ENCODE peak calls at places on chromosome 4, in seven cellular contexts. One of them, this sample, is unnamed.

GRCh38 chr4:137370206-137370633 is 162.1 kb downstream of the PCDH18 start:
- DNase-seq in CD8-positive, alpha-beta memory T cell: no peak
- DNase-seq in AG09309: no peak
- DNase-seq in lower leg skin: no peak
- DNase-seq in PC-3: peak
- DNase-seq in fibroblast of mammary gland: peak
- DNase-seq in fibroblast of lung: peak
- DNase-seq in this sample: no peak

GRCh38 chr4:96139251-96139929 is 299.5 kb downstream of the PDHA2 start:
- DNase-seq in lower leg skin: no peak
- DNase-seq in AG09309: no peak
- DNase-seq in CD8-positive, alpha-beta memory T cell: no peak
- DNase-seq in fibroblast of lung: no peak
- DNase-seq in PC-3: no peak
- DNase-seq in fibroblast of mammary gland: no peak
- DNase-seq in this sample: no peak

GRCh38 chr4:59126996-59127395 is 2016.8 kb upstream of the IGFBP7 start:
- DNase-seq in fibroblast of mammary gland: no peak
- DNase-seq in PC-3: no peak
- DNase-seq in lower leg skin: no peak
- DNase-seq in AG09309: no peak
- DNase-seq in fibroblast of lung: no peak
- DNase-seq in CD8-positive, alpha-beta memory T cell: no peak
- DNase-seq in this sample: no peak

GRCh38 chr4:158513246-158513645 is 8.4 kb upstream of the RXFP1 start:
- DNase-seq in lower leg skin: no peak
- DNase-seq in CD8-positive, alpha-beta memory T cell: no peak
- DNase-seq in AG09309: no peak
- DNase-seq in fibroblast of lung: no peak
- DNase-seq in fibroblast of mammary gland: no peak
- DNase-seq in PC-3: no peak
- DNase-seq in this sample: no peak

GRCh38 chr4:14667624-14668295 is 334.5 kb upstream of the CPEB2 start:
- DNase-seq in lower leg skin: no peak
- DNase-seq in fibroblast of mammary gland: no peak
- DNase-seq in CD8-positive, alpha-beta memory T cell: no peak
- DNase-seq in fibroblast of lung: peak
- DNase-seq in AG09309: no peak
- DNase-seq in PC-3: peak
- DNase-seq in this sample: no peak

GRCh38 chr4:129561280-129561679 is 465.3 kb downstream of the C4orf33 start:
- DNase-seq in CD8-positive, alpha-beta memory T cell: no peak
- DNase-seq in PC-3: no peak
- DNase-seq in fibroblast of lung: no peak
- DNase-seq in fibroblast of mammary gland: no peak
- DNase-seq in AG09309: no peak
- DNase-seq in lower leg skin: no peak
- DNase-seq in this sample: no peak

GRCh38 chr4:187993827-187994226 is 1.7 kb upstream of the ZFP42 start:
- DNase-seq in fibroblast of mammary gland: peak
- DNase-seq in PC-3: peak
- DNase-seq in CD8-positive, alpha-beta memory T cell: no peak
- DNase-seq in AG09309: no peak
- DNase-seq in fibroblast of lung: no peak
- DNase-seq in lower leg skin: no peak
- DNase-seq in this sample: no peak

GRCh38 chr4:6308890-6309643 is 39.4 kb downstream of the WFS1 start:
- DNase-seq in fibroblast of lung: peak
- DNase-seq in AG09309: no peak
- DNase-seq in lower leg skin: no peak
- DNase-seq in CD8-positive, alpha-beta memory T cell: no peak
- DNase-seq in PC-3: no peak
- DNase-seq in fibroblast of mammary gland: no peak
- DNase-seq in this sample: no peak

GRCh38 chr4:18917689-18918088 is 896.1 kb upstream of the LCORL start:
- DNase-seq in CD8-positive, alpha-beta memory T cell: no peak
- DNase-seq in fibroblast of mammary gland: peak
- DNase-seq in PC-3: peak
- DNase-seq in lower leg skin: no peak
- DNase-seq in AG09309: no peak
- DNase-seq in fibroblast of lung: peak
- DNase-seq in this sample: no peak

GRCh38 chr4:133157460-133158160 is 8.5 kb downstream of the PCDH10 start:
- DNase-seq in AG09309: no peak
- DNase-seq in PC-3: no peak
- DNase-seq in fibroblast of mammary gland: no peak
- DNase-seq in lower leg skin: no peak
- DNase-seq in fibroblast of lung: peak
- DNase-seq in CD8-positive, alpha-beta memory T cell: no peak
- DNase-seq in this sample: no peak

GRCh38 chr4:30537462-30537861 is 182.7 kb upstream of the PCDH7 start:
- DNase-seq in AG09309: peak
- DNase-seq in fibroblast of lung: peak
- DNase-seq in CD8-positive, alpha-beta memory T cell: no peak
- DNase-seq in fibroblast of mammary gland: peak
- DNase-seq in lower leg skin: no peak
- DNase-seq in PC-3: peak
- DNase-seq in this sample: peak

GRCh38 chr4:189912170-189912569 is 28.5 kb upstream of the FRG1 start:
- DNase-seq in AG09309: no peak
- DNase-seq in CD8-positive, alpha-beta memory T cell: no peak
- DNase-seq in fibroblast of mammary gland: no peak
- DNase-seq in lower leg skin: no peak
- DNase-seq in PC-3: peak
- DNase-seq in fibroblast of lung: no peak
- DNase-seq in this sample: no peak

GRCh38 chr4:153438916-153439756 is 27.0 kb upstream of the TMEM131L start:
- DNase-seq in CD8-positive, alpha-beta memory T cell: peak
- DNase-seq in fibroblast of lung: no peak
- DNase-seq in lower leg skin: no peak
- DNase-seq in fibroblast of mammary gland: no peak
- DNase-seq in AG09309: no peak
- DNase-seq in PC-3: no peak
- DNase-seq in this sample: no peak

GRCh38 chr4:2804449-2804972 is 11.6 kb downstream of the SH3BP2 start:
- DNase-seq in fibroblast of mammary gland: no peak
- DNase-seq in AG09309: no peak
- DNase-seq in PC-3: no peak
- DNase-seq in lower leg skin: peak
- DNase-seq in fibroblast of lung: no peak
- DNase-seq in CD8-positive, alpha-beta memory T cell: no peak
- DNase-seq in this sample: no peak

GRCh38 chr4:101019941-101020401 is 327.4 kb downstream of the PPP3CA start:
- DNase-seq in CD8-positive, alpha-beta memory T cell: peak
- DNase-seq in PC-3: peak
- DNase-seq in AG09309: no peak
- DNase-seq in fibroblast of mammary gland: no peak
- DNase-seq in lower leg skin: no peak
- DNase-seq in fibroblast of lung: peak
- DNase-seq in this sample: no peak

GRCh38 chr4:128249787-128250668 is 37.6 kb downstream of the PGRMC2 start:
- DNase-seq in fibroblast of lung: no peak
- DNase-seq in fibroblast of mammary gland: peak
- DNase-seq in lower leg skin: no peak
- DNase-seq in AG09309: no peak
- DNase-seq in PC-3: peak
- DNase-seq in CD8-positive, alpha-beta memory T cell: no peak
- DNase-seq in this sample: no peak

GRCh38 chr4:8378101-8378724 is 62.3 kb downstream of the ACOX3 start:
- DNase-seq in AG09309: no peak
- DNase-seq in fibroblast of mammary gland: no peak
- DNase-seq in lower leg skin: no peak
- DNase-seq in fibroblast of lung: no peak
- DNase-seq in CD8-positive, alpha-beta memory T cell: no peak
- DNase-seq in PC-3: no peak
- DNase-seq in this sample: no peak

GRCh38 chr4:3135155-3136011 is 60.9 kb downstream of the HTT start:
- DNase-seq in AG09309: no peak
- DNase-seq in fibroblast of lung: no peak
- DNase-seq in PC-3: no peak
- DNase-seq in lower leg skin: no peak
- DNase-seq in CD8-positive, alpha-beta memory T cell: no peak
- DNase-seq in fibroblast of mammary gland: no peak
- DNase-seq in this sample: no peak

GRCh38 chr4:125762537-125762936 is 447.8 kb downstream of the FAT4 start:
- DNase-seq in AG09309: no peak
- DNase-seq in PC-3: peak
- DNase-seq in lower leg skin: no peak
- DNase-seq in fibroblast of lung: no peak
- DNase-seq in fibroblast of mammary gland: peak
- DNase-seq in CD8-positive, alpha-beta memory T cell: no peak
- DNase-seq in this sample: no peak

GRCh38 chr4:152310223-152310622 is 225.7 kb downstream of the FBXW7 start:
- DNase-seq in CD8-positive, alpha-beta memory T cell: no peak
- DNase-seq in fibroblast of mammary gland: no peak
- DNase-seq in AG09309: peak
- DNase-seq in fibroblast of lung: peak
- DNase-seq in PC-3: peak
- DNase-seq in lower leg skin: no peak
- DNase-seq in this sample: peak

GRCh38 chr4:121139533-121140222 is 24.4 kb downstream of the TNIP3 start:
- DNase-seq in fibroblast of mammary gland: peak
- DNase-seq in AG09309: no peak
- DNase-seq in CD8-positive, alpha-beta memory T cell: no peak
- DNase-seq in fibroblast of lung: peak
- DNase-seq in PC-3: peak
- DNase-seq in lower leg skin: no peak
- DNase-seq in this sample: no peak

GRCh38 chr4:181219783-181220416 is 1023.3 kb upstream of the TENM3 start:
- DNase-seq in PC-3: peak
- DNase-seq in fibroblast of lung: no peak
- DNase-seq in AG09309: no peak
- DNase-seq in CD8-positive, alpha-beta memory T cell: no peak
- DNase-seq in fibroblast of mammary gland: no peak
- DNase-seq in lower leg skin: no peak
- DNase-seq in this sample: no peak

GRCh38 chr4:95676190-95676589 is 127.4 kb upstream of the UNC5C start:
- DNase-seq in fibroblast of mammary gland: no peak
- DNase-seq in PC-3: peak
- DNase-seq in lower leg skin: no peak
- DNase-seq in CD8-positive, alpha-beta memory T cell: no peak
- DNase-seq in fibroblast of lung: peak
- DNase-seq in AG09309: no peak
- DNase-seq in this sample: no peak

GRCh38 chr4:56320293-56320692 is 67.0 kb downstream of the AASDH start:
- DNase-seq in fibroblast of mammary gland: peak
- DNase-seq in CD8-positive, alpha-beta memory T cell: no peak
- DNase-seq in PC-3: peak
- DNase-seq in AG09309: no peak
- DNase-seq in fibroblast of lung: peak
- DNase-seq in lower leg skin: no peak
- DNase-seq in this sample: no peak

GRCh38 chr4:16860506-16860905 is 37.9 kb downstream of the LDB2 start:
- DNase-seq in AG09309: peak
- DNase-seq in fibroblast of mammary gland: peak
- DNase-seq in fibroblast of lung: peak
- DNase-seq in PC-3: no peak
- DNase-seq in CD8-positive, alpha-beta memory T cell: no peak
- DNase-seq in lower leg skin: no peak
- DNase-seq in this sample: no peak

GRCh38 chr4:40969499-40969898 is 219.7 kb downstream of the NSUN7 start:
- DNase-seq in AG09309: no peak
- DNase-seq in PC-3: no peak
- DNase-seq in fibroblast of lung: no peak
- DNase-seq in lower leg skin: no peak
- DNase-seq in CD8-positive, alpha-beta memory T cell: no peak
- DNase-seq in fibroblast of mammary gland: no peak
- DNase-seq in this sample: no peak

GRCh38 chr4:159867673-159868072 is 764.8 kb downstream of the RAPGEF2 start:
- DNase-seq in lower leg skin: no peak
- DNase-seq in PC-3: no peak
- DNase-seq in CD8-positive, alpha-beta memory T cell: no peak
- DNase-seq in fibroblast of lung: no peak
- DNase-seq in AG09309: no peak
- DNase-seq in fibroblast of mammary gland: no peak
- DNase-seq in this sample: no peak

GRCh38 chr4:159142254-159142653 is 39.4 kb downstream of the RAPGEF2 start:
- DNase-seq in PC-3: peak
- DNase-seq in fibroblast of lung: peak
- DNase-seq in AG09309: no peak
- DNase-seq in CD8-positive, alpha-beta memory T cell: no peak
- DNase-seq in lower leg skin: no peak
- DNase-seq in fibroblast of mammary gland: peak
- DNase-seq in this sample: no peak

GRCh38 chr4:55336138-55337034 is 9.7 kb upstream of the SRD5A3 start:
- DNase-seq in CD8-positive, alpha-beta memory T cell: no peak
- DNase-seq in AG09309: no peak
- DNase-seq in fibroblast of mammary gland: no peak
- DNase-seq in PC-3: peak
- DNase-seq in fibroblast of lung: no peak
- DNase-seq in lower leg skin: no peak
- DNase-seq in this sample: no peak

DNA sequence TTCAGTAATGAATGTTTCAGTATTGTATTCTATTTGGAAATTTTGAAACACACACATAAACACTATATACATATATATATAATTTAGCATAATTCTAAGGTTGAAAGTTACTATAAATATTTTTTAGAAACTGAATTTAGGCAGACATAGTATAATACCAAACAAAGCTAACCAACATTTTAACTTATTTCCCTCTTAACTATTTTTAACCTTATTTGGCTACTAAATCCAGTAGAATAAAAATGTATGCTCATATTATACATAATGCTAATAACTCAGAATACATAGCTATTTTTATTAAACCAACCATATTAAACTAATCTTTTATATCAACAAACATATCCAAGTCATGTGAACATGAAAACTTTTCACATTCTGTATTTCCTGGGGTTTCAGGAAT is 563.6 kb downstream of the ADGRL3 start:
- DNase-seq in fibroblast of mammary gland: no peak
- DNase-seq in AG09309: no peak
- DNase-seq in PC-3: no peak
- DNase-seq in CD8-positive, alpha-beta memory T cell: no peak
- DNase-seq in lower leg skin: no peak
- DNase-seq in fibroblast of lung: no peak
- DNase-seq in this sample: no peak
- H3K4me3 ChIP-seq in fibroblast of mammary gland: no peak
- H3K4me3 ChIP-seq in AG09309: no peak
- H3K4me3 ChIP-seq in PC-3: no peak
- H3K4me3 ChIP-seq in CD8-positive, alpha-beta memory T cell: no peak
- H3K4me3 ChIP-seq in lower leg skin: no peak
- H3K4me3 ChIP-seq in fibroblast of lung: no peak
- H3K4me3 ChIP-seq in this sample: no peak

GRCh38 chr4:42151568-42152506 is 618 bp downstream of the BEND4 start:
- DNase-seq in fibroblast of lung: no peak
- DNase-seq in AG09309: no peak
- DNase-seq in lower leg skin: no peak
- DNase-seq in CD8-positive, alpha-beta memory T cell: peak
- DNase-seq in PC-3: no peak
- DNase-seq in fibroblast of mammary gland: no peak
- DNase-seq in this sample: no peak
- H3K4me3 ChIP-seq in fibroblast of lung: peak
- H3K4me3 ChIP-seq in AG09309: no peak
- H3K4me3 ChIP-seq in lower leg skin: no peak
- H3K4me3 ChIP-seq in CD8-positive, alpha-beta memory T cell: no peak
- H3K4me3 ChIP-seq in PC-3: peak
- H3K4me3 ChIP-seq in fibroblast of mammary gland: no peak
- H3K4me3 ChIP-seq in this sample: peak

GRCh38 chr4:163343604-163344146 is at the start of gene NPY5R:
- DNase-seq in fibroblast of lung: no peak
- DNase-seq in CD8-positive, alpha-beta memory T cell: no peak
- DNase-seq in AG09309: no peak
- DNase-seq in lower leg skin: no peak
- DNase-seq in PC-3: no peak
- DNase-seq in fibroblast of mammary gland: no peak
- DNase-seq in this sample: no peak
- H3K4me3 ChIP-seq in fibroblast of lung: no peak
- H3K4me3 ChIP-seq in CD8-positive, alpha-beta memory T cell: no peak
- H3K4me3 ChIP-seq in AG09309: no peak
- H3K4me3 ChIP-seq in lower leg skin: peak
- H3K4me3 ChIP-seq in PC-3: no peak
- H3K4me3 ChIP-seq in fibroblast of mammary gland: no peak
- H3K4me3 ChIP-seq in this sample: peak

GRCh38 chr4:103996059-103996458 is 276.3 kb upstream of the TACR3 start:
- DNase-seq in PC-3: peak
- DNase-seq in AG09309: no peak
- DNase-seq in fibroblast of mammary gland: peak
- DNase-seq in CD8-positive, alpha-beta memory T cell: no peak
- DNase-seq in fibroblast of lung: peak
- DNase-seq in lower leg skin: no peak
- DNase-seq in this sample: no peak
- H3K4me3 ChIP-seq in PC-3: peak
- H3K4me3 ChIP-seq in AG09309: no peak
- H3K4me3 ChIP-seq in fibroblast of mammary gland: no peak
- H3K4me3 ChIP-seq in CD8-positive, alpha-beta memory T cell: no peak
- H3K4me3 ChIP-seq in fibroblast of lung: no peak
- H3K4me3 ChIP-seq in lower leg skin: no peak
- H3K4me3 ChIP-seq in this sample: no peak